ENCODE peak calls at places on chromosome 22, in five cellular contexts. J is sigmoid colon, V is ovary, R is adrenal gland, Z is MM.1S. S is an unnamed sample. For H3K9me3, the result is how much of the 10 kb centered on the place peaks cover.

GRCh38 chr22:49997932-49998717 is 14.4 kb downstream of the IL17REL start:
- DNase-seq in J (no peak), V (no peak), R (no peak), Z (no peak), S (no peak)

GRCh38 chr22:30314918-30315317 is 11.8 kb downstream of the TBC1D10A start:
- DNase-seq in J (no peak), V (no peak), R (no peak), Z (no peak), S (no peak)

GRCh38 chr22:21791635-21792625 is 56.3 kb upstream of the YPEL1 start:
- DNase-seq in J (no peak), V (no peak), R (no peak), Z (no peak), S (no peak)

GRCh38 chr22:17906978-17907730 is 117.2 kb downstream of the MICAL3 start:
- DNase-seq in J (no peak), V (no peak), R (no peak), Z (no peak), S (no peak)

GRCh38 chr22:22558071-22558971 is 744 bp downstream of the PRAME start:
- DNase-seq in J (no peak), V (no peak), R (no peak), Z (no peak), S (no peak)

GRCh38 chr22:17772963-17773605 is 1.2 kb downstream of the BID start:
- DNase-seq in J (peak), V (no peak), R (no peak), Z (no peak), S (no peak)

GRCh38 chr22:22362939-22363338 is 118.4 kb downstream of the VPREB1 start:
- DNase-seq in J (no peak), V (no peak), R (no peak), Z (no peak), S (no peak)

GRCh38 chr22:28414017-28414416 is 265.6 kb downstream of the TTC28 start:
- DNase-seq in J (no peak), V (no peak), R (no peak), Z (no peak), S (no peak)

GRCh38 chr22:29106839-29107238 is 34.0 kb downstream of the KREMEN1 start:
- DNase-seq in J (no peak), V (no peak), R (no peak), Z (no peak), S (no peak)

GRCh38 chr22:50483556-50483955 is 2.2 kb downstream of the ADM2 start:
- DNase-seq in J (peak), V (no peak), R (no peak), Z (no peak), S (no peak)

GRCh38 chr22:34950480-34950879 is 115.5 kb upstream of the ISX start:
- DNase-seq in J (no peak), V (no peak), R (no peak), Z (no peak), S (no peak)

GRCh38 chr22:39985383-39986045 is 9.2 kb upstream of the FAM83F start:
- DNase-seq in J (no peak), V (no peak), R (no peak), Z (no peak), S (no peak)

GRCh38 chr22:47331750-47332149 is 569.3 kb downstream of the TBC1D22A start:
- DNase-seq in J (no peak), V (no peak), R (no peak), Z (no peak), S (no peak)

GRCh38 chr22:47333625-47334024 is 571.2 kb downstream of the TBC1D22A start:
- DNase-seq in J (no peak), V (no peak), R (no peak), Z (peak), S (no peak)

GRCh38 chr22:47329727-47330653 is 567.5 kb downstream of the TBC1D22A start:
- DNase-seq in J (no peak), V (no peak), R (no peak), Z (no peak), S (no peak)

GRCh38 chr22:47334596-47334995 is 572.1 kb downstream of the TBC1D22A start:
- DNase-seq in J (no peak), V (no peak), R (no peak), Z (no peak), S (no peak)

GRCh38 chr22:47332246-47332980 is 570.0 kb downstream of the TBC1D22A start:
- DNase-seq in J (no peak), V (no peak), R (no peak), Z (no peak), S (no peak)
- H3K9me3 ChIP-seq in J (under half), V (under half), R (under half), Z (under half), S (under half)

GRCh38 chr22:27137809-27138400 is 480.5 kb downstream of the MIAT start:
- DNase-seq in J (no peak), V (no peak), R (no peak), Z (no peak), S (no peak)

GRCh38 chr22:27132896-27133500 is 475.6 kb downstream of the MIAT start:
- DNase-seq in J (no peak), V (no peak), R (no peak), Z (no peak), S (no peak)

GRCh38 chr22:27136596-27136995 is 479.2 kb downstream of the MIAT start:
- DNase-seq in J (no peak), V (no peak), R (no peak), Z (no peak), S (no peak)

GRCh38 chr22:27133951-27134664 is 476.7 kb downstream of the MIAT start:
- DNase-seq in J (peak), V (peak), R (no peak), Z (no peak), S (peak)

DNA sequence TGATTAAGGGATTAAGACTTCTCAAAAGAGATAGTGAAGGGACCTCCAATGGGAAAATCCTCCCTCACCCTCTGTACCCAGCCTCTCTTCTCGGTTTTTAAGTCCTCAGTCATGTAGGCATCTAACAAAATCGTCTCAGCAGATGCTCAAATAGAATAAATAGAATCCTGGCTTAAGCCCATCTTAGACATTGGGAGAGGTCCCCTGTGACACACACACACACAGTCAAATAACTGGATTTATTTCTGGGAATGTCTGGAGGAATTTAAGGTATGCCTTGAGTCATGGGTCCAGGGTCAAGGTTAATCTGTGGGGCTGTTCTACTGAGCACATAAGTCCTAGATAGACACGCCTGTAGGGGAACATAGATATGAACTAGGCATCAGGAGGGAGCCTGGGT is 478.2 kb downstream of the MIAT start:
- DNase-seq in J (no peak), V (no peak), R (no peak), Z (no peak), S (no peak)
- H3K27ac ChIP-seq in J (no peak), V (no peak), R (no peak), Z (no peak), S (no peak)

DNA sequence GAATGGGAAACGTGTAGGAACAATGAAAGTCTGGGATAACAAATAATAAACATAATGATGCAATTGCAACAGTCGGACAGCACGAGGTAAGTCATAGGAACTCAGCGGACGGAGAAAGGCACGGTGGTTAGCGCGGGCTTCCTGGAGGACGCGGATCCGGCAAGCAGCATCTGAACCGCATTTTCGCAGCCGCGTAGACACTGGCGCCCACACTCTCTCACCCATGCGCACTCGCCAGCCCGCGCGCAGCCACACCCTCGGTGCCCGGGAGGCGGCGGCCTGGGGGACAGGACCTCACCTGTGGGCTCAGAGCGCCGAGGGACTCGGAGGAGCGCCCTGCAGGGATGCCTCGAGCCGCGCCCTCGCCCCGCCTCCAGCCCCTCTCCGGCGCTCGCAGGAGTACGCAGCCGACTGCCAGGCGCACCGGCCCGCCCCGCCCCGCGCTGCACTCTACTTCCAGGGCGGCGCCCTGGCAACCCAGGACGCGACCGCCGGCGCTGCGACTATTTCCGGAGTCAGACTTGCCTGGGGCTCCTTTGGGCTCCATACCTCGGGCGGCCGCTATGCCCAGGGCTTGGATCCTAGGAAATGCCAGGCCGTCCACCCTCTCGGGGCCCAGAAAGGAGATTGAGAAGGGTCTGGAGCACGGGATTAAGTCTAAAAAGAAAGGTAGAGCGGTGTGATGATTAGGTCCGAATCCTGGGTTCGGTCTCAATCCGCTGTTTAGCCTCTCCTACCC is at the start of gene TTLL1:
- DNase-seq in J (peak), V (peak), R (peak), Z (peak), S (peak)
- TF ChIP-seq CTCF in J (no peak), V (no peak), R (peak), Z (no peak), S (no peak)

GRCh38 chr22:47267531-47268282 is 505.3 kb downstream of the TBC1D22A start:
- DNase-seq in J (no peak), V (no peak), R (no peak), Z (no peak), S (no peak)
- H3K9me3 ChIP-seq in J (under half), V (under half), R (under half), Z (under half), S (under half)

GRCh38 chr22:42177891-42178336 is 47.3 kb upstream of the CYP2D6 start:
- DNase-seq in J (no peak), V (no peak), R (no peak), Z (no peak), S (no peak)

GRCh38 chr22:42176271-42176670 is 45.7 kb upstream of the CYP2D6 start:
- DNase-seq in J (no peak), V (no peak), R (no peak), Z (no peak), S (no peak)

GRCh38 chr22:42178910-42179495 is 48.4 kb upstream of the CYP2D6 start:
- DNase-seq in J (no peak), V (no peak), R (no peak), Z (no peak), S (no peak)

GRCh38 chr22:42180349-42180842 is 49.8 kb upstream of the CYP2D6 start:
- DNase-seq in J (peak), V (peak), R (peak), Z (no peak), S (no peak)

DNA sequence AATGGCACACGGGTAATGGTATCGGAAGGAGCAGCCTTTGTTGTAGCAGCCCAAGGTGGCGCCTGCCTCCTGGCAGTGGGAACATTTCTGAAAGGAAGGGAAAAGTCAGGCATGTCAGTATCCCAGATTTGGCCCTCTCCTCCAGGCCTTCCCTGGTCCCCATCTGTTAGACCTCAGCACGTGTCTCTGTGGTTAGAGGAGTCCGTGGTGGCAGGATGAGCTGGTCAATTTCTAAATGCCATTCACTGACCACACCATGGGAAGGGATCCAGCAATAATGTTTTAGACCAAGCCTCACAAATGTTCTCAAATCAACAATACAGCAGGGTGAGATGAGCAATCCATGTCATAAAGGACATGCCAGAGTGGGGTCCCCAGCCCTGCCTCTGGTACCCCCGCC is 49.0 kb upstream of the CYP2D6 start:
- DNase-seq in J (no peak), V (no peak), R (no peak), Z (no peak), S (no peak)
- H3K27ac ChIP-seq in J (no peak), V (no peak), R (no peak), Z (no peak), S (no peak)

DNA sequence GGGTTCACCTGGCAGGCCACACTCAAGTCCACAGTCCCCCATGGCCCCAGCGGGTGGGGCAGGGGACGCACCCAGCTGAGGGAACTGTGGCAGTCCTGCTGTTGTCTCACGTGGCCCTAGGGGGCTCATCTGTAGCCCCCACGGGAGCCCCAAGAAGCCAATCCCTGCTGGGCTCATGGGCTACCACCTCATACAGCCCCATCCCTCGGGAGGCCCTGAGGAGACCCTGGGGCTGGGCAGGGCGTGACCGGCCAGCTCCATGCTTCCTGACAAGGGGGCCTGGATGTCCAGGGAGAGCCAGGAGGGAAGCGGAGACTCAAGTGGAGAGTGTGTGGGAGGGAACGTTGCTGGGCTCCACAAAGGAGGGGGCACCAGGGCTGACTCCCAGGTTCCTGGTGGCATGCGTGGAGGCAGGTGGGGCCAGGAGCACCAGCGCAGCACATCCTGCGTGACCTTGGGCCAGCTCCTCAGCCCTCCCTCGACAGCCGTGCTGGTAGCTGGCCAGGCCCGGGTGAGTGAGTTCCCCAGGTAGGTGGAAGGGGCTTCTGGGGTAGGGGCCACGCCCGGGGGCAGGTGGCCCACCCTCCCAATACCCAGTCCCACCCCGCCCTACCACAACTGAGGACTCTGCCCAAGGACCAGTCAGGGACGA is 7.9 kb downstream of the RTN4R start:
- DNase-seq in J (no peak), V (no peak), R (no peak), Z (no peak), S (no peak)
- TF ChIP-seq CTCF in J (no peak), V (no peak), R (no peak), Z (no peak), S (no peak)

DNA sequence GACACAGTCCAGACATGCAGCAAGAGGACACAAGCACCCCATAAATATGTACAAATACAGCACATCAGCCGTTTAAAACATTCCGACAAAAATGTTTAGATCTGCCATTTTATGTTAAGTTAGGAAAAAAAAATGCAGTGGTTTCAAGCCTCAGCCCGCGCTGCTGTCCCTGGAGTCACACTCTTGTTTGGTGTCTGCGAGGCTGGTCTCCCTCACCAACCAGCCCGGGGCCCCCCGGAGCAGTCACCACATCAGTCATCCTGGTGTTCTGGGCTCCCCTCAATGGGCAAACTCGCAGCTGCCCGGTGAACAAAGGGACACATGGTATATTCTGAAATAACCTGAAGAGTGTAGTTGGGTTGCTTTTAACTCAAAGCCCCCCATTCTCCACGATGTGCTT is 1022.2 kb downstream of the BRD1 start:
- DNase-seq in J (no peak), V (no peak), R (no peak), Z (no peak), S (no peak)
- H3K9me3 ChIP-seq in J (under half), V (under half), R (under half), Z (under half), S (under half)

DNA sequence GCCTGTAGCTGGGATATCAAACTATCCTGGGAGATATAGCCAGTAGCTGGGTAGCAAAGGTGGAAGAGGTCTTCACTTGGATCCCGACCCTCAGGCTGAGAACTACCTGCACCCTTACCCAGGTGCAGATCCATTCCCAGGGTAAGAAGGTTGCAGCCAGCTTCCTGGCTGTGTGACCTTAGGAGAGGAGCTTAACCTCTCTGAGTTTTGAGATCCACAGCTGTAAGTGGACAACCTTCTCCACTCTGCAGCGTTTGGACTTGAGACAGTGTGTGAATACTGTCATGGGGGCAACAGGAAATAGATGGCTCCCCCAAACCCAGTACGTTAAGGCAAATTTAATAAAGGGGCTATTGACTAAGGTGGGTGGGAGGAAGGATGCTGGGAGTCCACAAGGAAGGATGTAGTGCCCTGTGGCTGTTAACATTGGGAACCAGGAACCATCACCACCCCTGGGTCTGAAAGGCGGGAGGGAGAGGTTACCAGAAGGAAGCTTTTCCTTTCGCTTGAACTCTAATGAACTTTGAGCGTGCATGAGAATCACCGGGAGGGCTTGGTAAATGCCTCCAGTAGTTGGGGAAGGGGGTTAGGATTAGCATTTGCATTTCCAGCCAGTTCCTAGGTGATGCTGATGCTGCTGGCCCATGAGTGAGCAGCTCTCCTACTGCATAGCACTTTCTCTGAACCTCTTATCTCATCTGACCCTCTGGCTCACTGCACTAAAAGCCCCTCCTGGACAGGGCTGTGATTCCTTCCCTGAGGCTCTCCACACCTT is 24.4 kb downstream of the SGSM1 start:
- DNase-seq in J (no peak), V (no peak), R (no peak), Z (no peak), S (no peak)
- H3K27ac ChIP-seq in J (no peak), V (no peak), R (no peak), Z (no peak), S (no peak)

GRCh38 chr22:37904572-37905533 is 1.2 kb upstream of the MICALL1 start:
- DNase-seq in J (peak), V (peak), R (peak), Z (no peak), S (peak)

GRCh38 chr22:37909756-37910155 is 3.7 kb downstream of the MICALL1 start:
- DNase-seq in J (peak), V (no peak), R (no peak), Z (no peak), S (no peak)

GRCh38 chr22:37906364-37907008 is 389 bp downstream of the MICALL1 start:
- DNase-seq in J (peak), V (no peak), R (peak), Z (peak), S (peak)

GRCh38 chr22:37907036-37907954 is 1.2 kb downstream of the MICALL1 start:
- DNase-seq in J (peak), V (no peak), R (no peak), Z (no peak), S (no peak)

GRCh38 chr22:37905534-37906363 is at the start of gene MICALL1:
- DNase-seq in J (peak), V (peak), R (peak), Z (peak), S (peak)
- TF ChIP-seq CTCF in J (no peak), V (no peak), R (peak), Z (no peak), S (peak)